ENCODE peak calls at places on chromosomes 13 and 19, in five cellular contexts. K is stimulated activated CD8-positive, alpha-beta memory T cell treated with anti-CD3 and anti-CD28 coated beads, Interleukin-2, amount 100 ng/mL, for 48 hours; V is H4; M is hippocampal formation; S is OCI-LY7. C is an unnamed sample.

GRCh38 chr19:55495646-55496349 is 7.6 kb downstream of the SSC5D start:
- DNase-seq in K (no peak), V (no peak), M (no peak), S (no peak), C (no peak)

GRCh38 chr13:99657848-99658265 is 156.6 kb downstream of the TM9SF2 start:
- DNase-seq in K (peak; percentile 11), V (peak; percentile 14), M (peak; percentile 19), S (no peak), C (no peak)

GRCh38 chr13:106867249-106867648 is 299.3 kb upstream of the ARGLU1 start:
- DNase-seq in K (no peak), V (no peak), M (peak; percentile 33), S (no peak), C (no peak)

GRCh38 chr19:45404557-45405434 is at the start of gene PPP1R13L:
- DNase-seq in K (peak; percentile 53), V (no peak), M (no peak), S (peak; percentile 26), C (no peak)

GRCh38 chr13:62704795-62705329 is 1289.2 kb upstream of the PCDH20 start:
- DNase-seq in K (no peak), V (no peak), M (no peak), S (no peak), C (no peak)

GRCh38 chr13:45717324-45717723 is 15.2 kb downstream of the CBY2 start:
- DNase-seq in K (no peak), V (no peak), M (no peak), S (no peak), C (no peak)

GRCh38 chr19:58545286-58546068 is 1.6 kb downstream of the TRIM28 start:
- DNase-seq in K (no peak), V (no peak), M (no peak), S (peak; percentile 36), C (no peak)

GRCh38 chr19:21699197-21699596 is 68.2 kb downstream of the ZNF100 start:
- DNase-seq in K (no peak), V (no peak), M (no peak), S (no peak), C (no peak)

GRCh38 chr13:108276060-108276459 is 6.5 kb downstream of the TNFSF13B start:
- DNase-seq in K (no peak), V (no peak), M (no peak), S (no peak), C (no peak)

GRCh38 chr13:46232281-46232680 is 20.6 kb downstream of the LRRC63 start:
- DNase-seq in K (no peak), V (no peak), M (no peak), S (no peak), C (no peak)

GRCh38 chr19:1991516-1991915 is 24.0 kb downstream of the BTBD2 start:
- DNase-seq in K (no peak), V (no peak), M (no peak), S (no peak), C (no peak)

GRCh38 chr13:23567792-23568480 is 2.3 kb upstream of the TNFRSF19 start:
- DNase-seq in K (no peak), V (no peak), M (no peak), S (no peak), C (no peak)

GRCh38 chr19:33470686-33471085 is 50.9 kb downstream of the PEPD start:
- DNase-seq in K (no peak), V (no peak), M (no peak), S (no peak), C (no peak)

GRCh38 chr19:48685583-48685982 is 10.2 kb upstream of the FUT2 start:
- DNase-seq in K (no peak), V (peak; percentile 67), M (no peak), S (no peak), C (no peak)

GRCh38 chr19:14507704-14508246 is 10.4 kb downstream of the DNAJB1 start:
- DNase-seq in K (no peak), V (no peak), M (no peak), S (no peak), C (no peak)

GRCh38 chr19:28553005-28553404 is 659.9 kb downstream of the UQCRFS1 start:
- DNase-seq in K (no peak), V (no peak), M (no peak), S (no peak), C (no peak)

GRCh38 chr19:1079566-1080111 is 12.7 kb downstream of the ARHGAP45 start:
- DNase-seq in K (peak; percentile 70), V (no peak), M (no peak), S (no peak), C (no peak)

GRCh38 chr13:97567510-97568243 is 133.7 kb downstream of the RAP2A start:
- DNase-seq in K (no peak), V (peak; percentile 65), M (no peak), S (no peak), C (no peak)

GRCh38 chr13:42788601-42789000 is 7.2 kb downstream of the FAM216B start:
- DNase-seq in K (no peak), V (no peak), M (no peak), S (no peak), C (no peak)

GRCh38 chr19:21317821-21318220 is 11.4 kb downstream of the ZNF708 start:
- DNase-seq in K (no peak), V (no peak), M (no peak), S (no peak), C (no peak)

GRCh38 chr19:980133-980998 is 3.8 kb upstream of the WDR18 start:
- DNase-seq in K (no peak), V (no peak), M (no peak), S (no peak), C (no peak)

GRCh38 chr13:110244096-110244830 is 62.7 kb downstream of the COL4A1 start:
- DNase-seq in K (no peak), V (no peak), M (no peak), S (no peak), C (no peak)

GRCh38 chr13:39538826-39539555 is 64.0 kb downstream of the LHFPL6 start:
- DNase-seq in K (no peak), V (peak; percentile 4), M (no peak), S (no peak), C (no peak)

GRCh38 chr19:47270408-47270807 is 4.3 kb upstream of the INAFM1 start:
- DNase-seq in K (no peak), V (no peak), M (no peak), S (no peak), C (no peak)

GRCh38 chr13:93963266-93964131 is 516.0 kb downstream of the DCT start:
- DNase-seq in K (no peak), V (peak; percentile 3), M (no peak), S (no peak), C (no peak)

GRCh38 chr13:23822252-23822824 is 66.9 kb downstream of the MIPEP start:
- DNase-seq in K (no peak), V (no peak), M (no peak), S (no peak), C (no peak)

GRCh38 chr19:55316646-55317045 is 8.5 kb downstream of the TMEM150B start:
- DNase-seq in K (no peak), V (no peak), M (no peak), S (no peak), C (no peak)

GRCh38 chr19:48480476-48481190 is 11.5 kb downstream of the CYTH2 start:
- DNase-seq in K (no peak), V (no peak), M (peak; percentile 27), S (no peak), C (no peak)

GRCh38 chr19:7811989-7812388 is 18.0 kb upstream of the EVI5L start:
- DNase-seq in K (no peak), V (no peak), M (no peak), S (no peak), C (no peak)

GRCh38 chr19:13838943-13839192 is 38.1 kb upstream of the NANOS3 start:
- DNase-seq in K (no peak), V (no peak), M (no peak), S (no peak), C (no peak)

C was measured in Karpas-422.